ENCODE peak calls at places on chromosomes 3 and 15, in eight cellular contexts. One of them, this sample, is unnamed.

GRCh38 chr3:126931806-126932187 is 51.1 kb upstream of the PLXNA1 start:
- DNase-seq in A549: no peak
- DNase-seq in transverse colon: no peak
- DNase-seq in fibroblast of mammary gland: no peak
- DNase-seq in left ventricle myocardium inferior: no peak
- DNase-seq in fibroblast of the aortic adventitia: no peak
- DNase-seq in uterus: no peak
- DNase-seq in upper lobe of right lung: no peak
- DNase-seq in this sample: no peak

GRCh38 chr3:156256945-156257344 is 136.6 kb downstream of the KCNAB1 start:
- DNase-seq in A549: no peak
- DNase-seq in transverse colon: no peak
- DNase-seq in fibroblast of mammary gland: no peak
- DNase-seq in left ventricle myocardium inferior: no peak
- DNase-seq in fibroblast of the aortic adventitia: no peak
- DNase-seq in uterus: no peak
- DNase-seq in upper lobe of right lung: no peak
- DNase-seq in this sample: no peak

GRCh38 chr3:10334042-10334441 is 13.1 kb upstream of the SEC13 start:
- DNase-seq in A549: no peak
- DNase-seq in transverse colon: no peak
- DNase-seq in fibroblast of mammary gland: no peak
- DNase-seq in left ventricle myocardium inferior: peak
- DNase-seq in fibroblast of the aortic adventitia: no peak
- DNase-seq in uterus: no peak
- DNase-seq in upper lobe of right lung: no peak
- DNase-seq in this sample: peak

GRCh38 chr3:115401298-115401697 is 222.0 kb upstream of the GAP43 start:
- DNase-seq in A549: peak
- DNase-seq in transverse colon: no peak
- DNase-seq in fibroblast of mammary gland: peak
- DNase-seq in left ventricle myocardium inferior: no peak
- DNase-seq in fibroblast of the aortic adventitia: peak
- DNase-seq in uterus: no peak
- DNase-seq in upper lobe of right lung: no peak
- DNase-seq in this sample: no peak

GRCh38 chr15:58513008-58513407 is 81.2 kb downstream of the LIPC start:
- DNase-seq in A549: no peak
- DNase-seq in transverse colon: no peak
- DNase-seq in fibroblast of mammary gland: peak
- DNase-seq in left ventricle myocardium inferior: no peak
- DNase-seq in fibroblast of the aortic adventitia: no peak
- DNase-seq in uterus: no peak
- DNase-seq in upper lobe of right lung: no peak
- DNase-seq in this sample: no peak

GRCh38 chr3:66412176-66412887 is 88.5 kb downstream of the LRIG1 start:
- DNase-seq in A549: no peak
- DNase-seq in transverse colon: no peak
- DNase-seq in fibroblast of mammary gland: no peak
- DNase-seq in left ventricle myocardium inferior: no peak
- DNase-seq in fibroblast of the aortic adventitia: no peak
- DNase-seq in uterus: no peak
- DNase-seq in upper lobe of right lung: no peak
- DNase-seq in this sample: no peak

GRCh38 chr3:10703875-10704274 is 112.2 kb upstream of the SLC6A11 start:
- DNase-seq in A549: peak
- DNase-seq in transverse colon: no peak
- DNase-seq in fibroblast of mammary gland: peak
- DNase-seq in left ventricle myocardium inferior: no peak
- DNase-seq in fibroblast of the aortic adventitia: peak
- DNase-seq in uterus: no peak
- DNase-seq in upper lobe of right lung: no peak
- DNase-seq in this sample: no peak

GRCh38 chr3:114878119-114878839 is 268.8 kb downstream of the ZBTB20 start:
- DNase-seq in A549: peak
- DNase-seq in transverse colon: no peak
- DNase-seq in fibroblast of mammary gland: peak
- DNase-seq in left ventricle myocardium inferior: no peak
- DNase-seq in fibroblast of the aortic adventitia: peak
- DNase-seq in uterus: no peak
- DNase-seq in upper lobe of right lung: no peak
- DNase-seq in this sample: no peak

GRCh38 chr3:42493126-42493797 is 9.2 kb upstream of the VIPR1 start:
- DNase-seq in A549: no peak
- DNase-seq in transverse colon: no peak
- DNase-seq in fibroblast of mammary gland: no peak
- DNase-seq in left ventricle myocardium inferior: no peak
- DNase-seq in fibroblast of the aortic adventitia: no peak
- DNase-seq in uterus: no peak
- DNase-seq in upper lobe of right lung: peak
- DNase-seq in this sample: peak

GRCh38 chr3:11482024-11482423 is 161.7 kb downstream of the VGLL4 start:
- DNase-seq in A549: no peak
- DNase-seq in transverse colon: peak
- DNase-seq in fibroblast of mammary gland: peak
- DNase-seq in left ventricle myocardium inferior: peak
- DNase-seq in fibroblast of the aortic adventitia: peak
- DNase-seq in uterus: peak
- DNase-seq in upper lobe of right lung: no peak
- DNase-seq in this sample: peak

GRCh38 chr3:127754411-127755304 is 67.7 kb downstream of the MGLL start:
- DNase-seq in A549: no peak
- DNase-seq in transverse colon: no peak
- DNase-seq in fibroblast of mammary gland: no peak
- DNase-seq in left ventricle myocardium inferior: no peak
- DNase-seq in fibroblast of the aortic adventitia: no peak
- DNase-seq in uterus: no peak
- DNase-seq in upper lobe of right lung: no peak
- DNase-seq in this sample: no peak

GRCh38 chr3:129211772-129212171 is 28.1 kb upstream of the CNBP start:
- DNase-seq in A549: peak
- DNase-seq in transverse colon: peak
- DNase-seq in fibroblast of mammary gland: peak
- DNase-seq in left ventricle myocardium inferior: peak
- DNase-seq in fibroblast of the aortic adventitia: peak
- DNase-seq in uterus: peak
- DNase-seq in upper lobe of right lung: peak
- DNase-seq in this sample: peak

GRCh38 chr15:64847016-64847415 is 5.3 kb downstream of the PLEKHO2 start:
- DNase-seq in A549: no peak
- DNase-seq in transverse colon: no peak
- DNase-seq in fibroblast of mammary gland: no peak
- DNase-seq in left ventricle myocardium inferior: no peak
- DNase-seq in fibroblast of the aortic adventitia: no peak
- DNase-seq in uterus: no peak
- DNase-seq in upper lobe of right lung: no peak
- DNase-seq in this sample: peak

GRCh38 chr15:64844576-64845140 is 2.9 kb downstream of the PLEKHO2 start:
- DNase-seq in A549: no peak
- DNase-seq in transverse colon: no peak
- DNase-seq in fibroblast of mammary gland: no peak
- DNase-seq in left ventricle myocardium inferior: no peak
- DNase-seq in fibroblast of the aortic adventitia: no peak
- DNase-seq in uterus: no peak
- DNase-seq in upper lobe of right lung: no peak
- DNase-seq in this sample: no peak

GRCh38 chr15:64846246-64846645 is 4.5 kb downstream of the PLEKHO2 start:
- DNase-seq in A549: no peak
- DNase-seq in transverse colon: no peak
- DNase-seq in fibroblast of mammary gland: no peak
- DNase-seq in left ventricle myocardium inferior: no peak
- DNase-seq in fibroblast of the aortic adventitia: no peak
- DNase-seq in uterus: no peak
- DNase-seq in upper lobe of right lung: no peak
- DNase-seq in this sample: no peak

GRCh38 chr15:64845183-64845611 is 3.5 kb downstream of the PLEKHO2 start:
- DNase-seq in A549: no peak
- DNase-seq in transverse colon: peak
- DNase-seq in fibroblast of mammary gland: no peak
- DNase-seq in left ventricle myocardium inferior: peak
- DNase-seq in fibroblast of the aortic adventitia: peak
- DNase-seq in uterus: no peak
- DNase-seq in upper lobe of right lung: no peak
- DNase-seq in this sample: peak

GRCh38 chr15:64845826-64846225 is 4.1 kb downstream of the PLEKHO2 start:
- DNase-seq in A549: no peak
- DNase-seq in transverse colon: no peak
- DNase-seq in fibroblast of mammary gland: no peak
- DNase-seq in left ventricle myocardium inferior: no peak
- DNase-seq in fibroblast of the aortic adventitia: no peak
- DNase-seq in uterus: no peak
- DNase-seq in upper lobe of right lung: no peak
- DNase-seq in this sample: no peak
- H3K4me3 ChIP-seq in A549: no peak
- H3K4me3 ChIP-seq in transverse colon: no peak
- H3K4me3 ChIP-seq in fibroblast of mammary gland: no peak
- H3K4me3 ChIP-seq in left ventricle myocardium inferior: peak
- H3K4me3 ChIP-seq in fibroblast of the aortic adventitia: peak
- H3K4me3 ChIP-seq in uterus: no peak
- H3K4me3 ChIP-seq in upper lobe of right lung: peak
- H3K4me3 ChIP-seq in this sample: peak

GRCh38 chr3:89395441-89395840 is 288.0 kb downstream of the EPHA3 start:
- DNase-seq in A549: no peak
- DNase-seq in transverse colon: no peak
- DNase-seq in fibroblast of mammary gland: no peak
- DNase-seq in left ventricle myocardium inferior: no peak
- DNase-seq in fibroblast of the aortic adventitia: no peak
- DNase-seq in uterus: no peak
- DNase-seq in upper lobe of right lung: no peak
- DNase-seq in this sample: no peak

DNA sequence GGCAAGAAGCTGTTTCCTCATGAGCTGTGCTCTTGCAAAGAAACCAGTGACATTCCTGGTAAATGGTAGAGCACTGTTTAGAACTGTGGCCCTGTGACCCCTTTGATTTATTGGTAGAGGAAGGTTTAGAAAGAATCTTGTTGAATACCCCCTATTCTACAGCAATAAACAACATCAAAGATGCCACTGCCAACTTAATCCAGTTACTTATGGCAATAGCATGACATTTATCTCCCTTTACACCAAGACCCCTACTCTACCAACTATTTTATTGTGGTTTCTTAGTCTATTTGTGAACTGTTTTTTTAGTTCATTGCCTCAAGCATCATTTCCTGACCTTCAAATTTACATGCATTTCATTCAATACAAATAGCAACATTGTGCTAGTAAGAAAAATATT is 288.6 kb downstream of the EPHA3 start:
- DNase-seq in A549: no peak
- DNase-seq in transverse colon: no peak
- DNase-seq in fibroblast of mammary gland: no peak
- DNase-seq in left ventricle myocardium inferior: no peak
- DNase-seq in fibroblast of the aortic adventitia: no peak
- DNase-seq in uterus: no peak
- DNase-seq in upper lobe of right lung: no peak
- DNase-seq in this sample: no peak
- TF ChIP-seq CTCF in A549: no peak
- TF ChIP-seq CTCF in transverse colon: no peak
- TF ChIP-seq CTCF in fibroblast of mammary gland: no peak
- TF ChIP-seq CTCF in left ventricle myocardium inferior: no peak
- TF ChIP-seq CTCF in fibroblast of the aortic adventitia: no peak
- TF ChIP-seq CTCF in uterus: no peak
- TF ChIP-seq CTCF in upper lobe of right lung: no peak
- TF ChIP-seq CTCF in this sample: no peak

GRCh38 chr15:47505712-47506542 is 211.4 kb upstream of the SEMA6D start:
- DNase-seq in A549: no peak
- DNase-seq in transverse colon: no peak
- DNase-seq in fibroblast of mammary gland: peak
- DNase-seq in left ventricle myocardium inferior: no peak
- DNase-seq in fibroblast of the aortic adventitia: peak
- DNase-seq in uterus: no peak
- DNase-seq in upper lobe of right lung: no peak
- DNase-seq in this sample: no peak

GRCh38 chr15:47503884-47504283 is 213.4 kb upstream of the SEMA6D start:
- DNase-seq in A549: no peak
- DNase-seq in transverse colon: no peak
- DNase-seq in fibroblast of mammary gland: no peak
- DNase-seq in left ventricle myocardium inferior: no peak
- DNase-seq in fibroblast of the aortic adventitia: no peak
- DNase-seq in uterus: no peak
- DNase-seq in upper lobe of right lung: no peak
- DNase-seq in this sample: no peak

GRCh38 chr15:47504624-47505256 is 212.6 kb upstream of the SEMA6D start:
- DNase-seq in A549: no peak
- DNase-seq in transverse colon: no peak
- DNase-seq in fibroblast of mammary gland: no peak
- DNase-seq in left ventricle myocardium inferior: no peak
- DNase-seq in fibroblast of the aortic adventitia: no peak
- DNase-seq in uterus: no peak
- DNase-seq in upper lobe of right lung: no peak
- DNase-seq in this sample: no peak

GRCh38 chr15:47507221-47507985 is 209.9 kb upstream of the SEMA6D start:
- DNase-seq in A549: no peak
- DNase-seq in transverse colon: no peak
- DNase-seq in fibroblast of mammary gland: no peak
- DNase-seq in left ventricle myocardium inferior: no peak
- DNase-seq in fibroblast of the aortic adventitia: no peak
- DNase-seq in uterus: no peak
- DNase-seq in upper lobe of right lung: no peak
- DNase-seq in this sample: no peak

DNA sequence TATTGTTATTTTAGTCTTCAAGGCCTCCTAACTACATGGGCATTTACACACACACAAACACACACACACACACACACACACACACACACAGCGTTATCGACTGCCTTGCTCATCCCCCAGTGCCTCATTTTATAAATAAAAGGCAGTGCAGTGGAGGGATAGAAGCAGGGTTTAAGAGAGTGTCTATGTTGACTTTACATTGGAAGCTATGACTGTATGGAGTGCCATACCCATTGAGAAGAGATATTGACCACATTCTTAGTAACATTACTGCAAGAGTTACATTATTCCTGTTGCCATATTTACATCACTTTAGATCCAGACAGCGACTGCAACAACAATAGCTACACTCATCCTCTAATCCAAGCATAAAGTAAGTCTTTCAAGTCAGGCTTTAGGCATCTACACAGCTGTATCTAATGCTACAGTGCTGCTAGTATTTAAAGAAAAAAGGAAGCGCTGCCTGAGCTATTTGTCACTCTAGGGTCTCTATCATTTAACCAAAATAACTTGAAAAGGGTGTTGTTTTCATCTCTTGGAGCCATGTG is 210.7 kb upstream of the SEMA6D start:
- DNase-seq in A549: no peak
- DNase-seq in transverse colon: no peak
- DNase-seq in fibroblast of mammary gland: no peak
- DNase-seq in left ventricle myocardium inferior: no peak
- DNase-seq in fibroblast of the aortic adventitia: no peak
- DNase-seq in uterus: no peak
- DNase-seq in upper lobe of right lung: no peak
- DNase-seq in this sample: peak
- H3K4me3 ChIP-seq in A549: no peak
- H3K4me3 ChIP-seq in transverse colon: no peak
- H3K4me3 ChIP-seq in fibroblast of mammary gland: no peak
- H3K4me3 ChIP-seq in left ventricle myocardium inferior: no peak
- H3K4me3 ChIP-seq in fibroblast of the aortic adventitia: no peak
- H3K4me3 ChIP-seq in uterus: no peak
- H3K4me3 ChIP-seq in upper lobe of right lung: no peak
- H3K4me3 ChIP-seq in this sample: no peak

DNA sequence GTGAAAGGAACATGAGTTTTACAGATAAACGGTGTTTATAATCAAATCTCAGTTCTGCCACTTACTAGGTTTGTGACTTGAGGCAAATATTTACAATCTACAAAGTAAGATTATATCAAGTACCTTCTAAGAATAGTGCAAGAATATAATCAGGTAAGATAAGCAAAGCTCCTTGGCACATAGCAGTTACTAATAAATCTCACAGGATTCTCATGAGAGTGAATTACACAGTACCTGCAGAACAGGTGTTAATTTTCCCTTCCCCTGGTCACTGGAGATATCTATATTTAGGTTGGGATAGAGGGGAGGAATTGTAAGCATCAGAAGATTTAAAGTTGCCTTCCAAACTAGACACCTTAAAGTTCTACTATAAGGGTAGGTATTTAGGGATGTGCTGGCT is 53.0 kb downstream of the UBR1 start:
- DNase-seq in A549: no peak
- DNase-seq in transverse colon: no peak
- DNase-seq in fibroblast of mammary gland: no peak
- DNase-seq in left ventricle myocardium inferior: no peak
- DNase-seq in fibroblast of the aortic adventitia: no peak
- DNase-seq in uterus: no peak
- DNase-seq in upper lobe of right lung: no peak
- DNase-seq in this sample: no peak
- TF ChIP-seq CTCF in A549: no peak
- TF ChIP-seq CTCF in transverse colon: no peak
- TF ChIP-seq CTCF in fibroblast of mammary gland: no peak
- TF ChIP-seq CTCF in left ventricle myocardium inferior: no peak
- TF ChIP-seq CTCF in fibroblast of the aortic adventitia: no peak
- TF ChIP-seq CTCF in uterus: no peak
- TF ChIP-seq CTCF in upper lobe of right lung: no peak
- TF ChIP-seq CTCF in this sample: no peak

This sample was measured in heart left ventricle.